ENCODE peak calls at places on chromosomes 4 and X, in five cellular contexts. H is NCI-H345, J is neural progenitor cell, E is nephron progenitor cell, C is fibroblast of mammary gland. K is an unnamed sample.

GRCh38 chr4:120317713-120318112 is 251.1 kb upstream of the MAD2L1 start:
- DNase-seq in H (peak; percentile 72), J (no peak), E (no peak), C (no peak), K (no peak)

GRCh38 chr4:153789741-153790651 is 1.1 kb upstream of the SFRP2 start:
- DNase-seq in H (no peak), J (peak; percentile 88), E (peak; percentile 18), C (peak; percentile 76), K (no peak)

GRCh38 chrX:7318246-7318645 is 170.3 kb upstream of the PUDP start:
- DNase-seq in H (no peak), J (no peak), E (no peak), C (peak; percentile 7), K (no peak)

GRCh38 chrX:8815460-8816065 is 14.4 kb upstream of the FAM9A start:
- DNase-seq in H (peak; percentile 59), J (peak; percentile 66), E (peak; percentile 41), C (peak; percentile 48), K (peak; percentile 2)

GRCh38 chr4:29927895-29928294 is 792.3 kb upstream of the PCDH7 start:
- DNase-seq in H (no peak), J (no peak), E (no peak), C (no peak), K (peak; percentile 4)

GRCh38 chr4:1578968-1579833 is 104.9 kb downstream of the FAM53A start:
- DNase-seq in H (no peak), J (peak; percentile 85), E (peak; percentile 80), C (peak; percentile 84), K (peak; percentile 65)

GRCh38 chr4:70892086-70892769 is 9.9 kb upstream of the MOB1B start:
- DNase-seq in H (no peak), J (no peak), E (no peak), C (no peak), K (no peak)

GRCh38 chr4:120053916-120054315 is 12.7 kb downstream of the MAD2L1 start:
- DNase-seq in H (no peak), J (no peak), E (no peak), C (no peak), K (no peak)

GRCh38 chrX:17375631-17376380 is 806 bp downstream of the NHS start:
- DNase-seq in H (peak; percentile 23), J (peak; percentile 62), E (peak; percentile 65), C (peak; percentile 20), K (no peak)

GRCh38 chr4:30718021-30718888 is 1.9 kb upstream of the PCDH7 start:
- DNase-seq in H (peak; percentile 75), J (peak; percentile 76), E (peak; percentile 74), C (peak; percentile 35), K (no peak)

GRCh38 chrX:150306002-150306401 is 57.1 kb upstream of the MAMLD1 start:
- DNase-seq in H (no peak), J (no peak), E (no peak), C (no peak), K (no peak)

GRCh38 chr4:140256335-140256734 is 102.4 kb upstream of the MAML3 start:
- DNase-seq in H (no peak), J (no peak), E (no peak), C (peak; percentile 79), K (no peak)

GRCh38 chr4:35970366-35970960 is 273.9 kb downstream of the ARAP2 start:
- DNase-seq in H (no peak), J (no peak), E (no peak), C (no peak), K (no peak)

GRCh38 chrX:49956313-49956712 is 33.9 kb downstream of the CLCN5 start:
- DNase-seq in H (no peak), J (no peak), E (no peak), C (no peak), K (no peak)

GRCh38 chrX:41720125-41720780 is 3.7 kb upstream of the GPR82 start:
- DNase-seq in H (no peak), J (no peak), E (no peak), C (peak; percentile 10), K (no peak)

GRCh38 chrX:68286076-68286475 is 147.2 kb downstream of the OPHN1 start:
- DNase-seq in H (no peak), J (no peak), E (no peak), C (peak; percentile 9), K (no peak)

GRCh38 chr4:33067221-33067620 is 2347.1 kb downstream of the PCDH7 start:
- DNase-seq in H (no peak), J (no peak), E (no peak), C (peak; percentile 40), K (no peak)

GRCh38 chr4:4637710-4638109 is 95.9 kb upstream of the STX18 start:
- DNase-seq in H (no peak), J (no peak), E (no peak), C (no peak), K (peak; percentile 21)

GRCh38 chr4:126939401-126939800 is 693.4 kb upstream of the INTU start:
- DNase-seq in H (no peak), J (no peak), E (no peak), C (peak; percentile 77), K (no peak)

GRCh38 chrX:150847088-150847487 is 51.4 kb downstream of the CD99L2 start:
- DNase-seq in H (no peak), J (no peak), E (no peak), C (no peak), K (no peak)

GRCh38 chr4:16256343-16256742 is 30.1 kb upstream of the TAPT1 start:
- DNase-seq in H (no peak), J (no peak), E (no peak), C (no peak), K (no peak)

GRCh38 chr4:8304827-8305695 is 35.5 kb downstream of the HTRA3 start:
- DNase-seq in H (no peak), J (no peak), E (no peak), C (no peak), K (no peak)

GRCh38 chrX:154365997-154366665 is 8.3 kb downstream of the FLNA start:
- DNase-seq in H (no peak), J (no peak), E (no peak), C (no peak), K (no peak)

GRCh38 chrX:69024931-69025330 is 140.3 kb downstream of the PJA1 start:
- DNase-seq in H (no peak), J (peak; percentile 8), E (no peak), C (peak; percentile 61), K (no peak)

GRCh38 chrX:41507899-41508298 is 60.8 kb downstream of the NYX start:
- DNase-seq in H (no peak), J (no peak), E (no peak), C (no peak), K (no peak)

GRCh38 chr4:166458756-166459155 is 585.7 kb downstream of the TLL1 start:
- DNase-seq in H (no peak), J (no peak), E (no peak), C (peak; percentile 59), K (no peak)

GRCh38 chr4:11328401-11328800 is 100.3 kb downstream of the HS3ST1 start:
- DNase-seq in H (no peak), J (no peak), E (no peak), C (no peak), K (no peak)

GRCh38 chr4:8709729-8710360 is 117.3 kb downstream of the CPZ start:
- DNase-seq in H (no peak), J (no peak), E (peak; percentile 30), C (no peak), K (no peak)

GRCh38 chr4:116668190-116668589 is 417.2 kb downstream of the TRAM1L1 start:
- DNase-seq in H (no peak), J (peak; percentile 16), E (no peak), C (no peak), K (no peak)

GRCh38 chrX:78313526-78313925 is 13.9 kb downstream of the CYSLTR1 start:
- DNase-seq in H (no peak), J (no peak), E (no peak), C (no peak), K (no peak)

GRCh38 chr4:158112612-158113011 is 60.2 kb downstream of the GASK1B start:
- DNase-seq in H (no peak), J (no peak), E (no peak), C (no peak), K (no peak)

GRCh38 chr4:28883211-28883610 is 1837.0 kb upstream of the PCDH7 start:
- DNase-seq in H (no peak), J (no peak), E (no peak), C (no peak), K (no peak)

GRCh38 chr4:182770969-182771330 is 146.2 kb downstream of the DCTD start:
- DNase-seq in H (no peak), J (peak; percentile 60), E (no peak), C (no peak), K (no peak)

GRCh38 chrX:155094468-155095061 is 23.3 kb downstream of the BRCC3 start:
- DNase-seq in H (peak; percentile 29), J (peak; percentile 45), E (no peak), C (peak; percentile 45), K (no peak)

GRCh38 chr4:143455211-143455610 is 58.3 kb upstream of the SMARCA5 start:
- DNase-seq in H (no peak), J (no peak), E (no peak), C (no peak), K (no peak)

GRCh38 chr4:4847011-4847410 is 12.5 kb upstream of the MSX1 start:
- DNase-seq in H (no peak), J (no peak), E (no peak), C (no peak), K (no peak)

GRCh38 chr4:151152033-151152432 is 52.6 kb downstream of the RPS3A start:
- DNase-seq in H (no peak), J (no peak), E (no peak), C (no peak), K (no peak)

GRCh38 chr4:153683763-153684181 is 308 bp upstream of the TLR2 start:
- DNase-seq in H (no peak), J (no peak), E (peak; percentile 70), C (no peak), K (no peak)

GRCh38 chr4:70722199-70722791 is 531 bp downstream of the RUFY3 start:
- DNase-seq in H (peak; percentile 19), J (no peak), E (no peak), C (peak; percentile 88), K (no peak)